ENCODE peak calls at places on chromosomes 4 and X, in nine cellular contexts. L is tibial artery, G is fibroblast of mammary gland, U is left ventricle myocardium inferior, A is PC-3, V is OCI-LY7, I is RWPE1, M is BJ, D is nephron progenitor cell. C is an unnamed sample.

GRCh38 chr4:38449506-38450174 is 214.4 kb upstream of the KLF3 start:
- DNase-seq in G (peak), L (no peak), D (no peak), I (no peak), M (no peak), V (no peak), U (no peak), A (no peak), C (no peak)

GRCh38 chr4:40991908-40992307 is 222.4 kb downstream of the APBB2 start:
- DNase-seq in A (no peak), G (no peak), V (peak), U (no peak), M (no peak), L (no peak), I (no peak), D (no peak), C (no peak)

GRCh38 chr4:3204021-3204431 is 44.9 kb upstream of the MSANTD1 start:
- DNase-seq in L (peak), G (peak), D (no peak), A (no peak), I (no peak), M (peak), V (no peak), U (no peak), C (no peak)

GRCh38 chr4:134533068-134533467 is 331.5 kb upstream of the PABPC4L start:
- DNase-seq in V (no peak), D (no peak), U (no peak), M (no peak), I (no peak), G (no peak), L (no peak), A (no peak), C (no peak)

GRCh38 chrX:106177106-106177981 is 9.2 kb downstream of the PWWP3B start:
- DNase-seq in L (no peak), U (peak), M (no peak), A (no peak), I (no peak), D (peak), G (peak), V (no peak), C (no peak)

GRCh38 chr4:14168919-14169318 is 541.4 kb upstream of the BOD1L1 start:
- DNase-seq in L (no peak), G (peak), M (peak), D (no peak), U (peak), I (peak), A (peak), V (no peak), C (no peak)

GRCh38 chr4:2954358-2955185 is 8.6 kb downstream of the NOP14 start:
- DNase-seq in I (no peak), L (no peak), V (peak), D (no peak), A (no peak), U (no peak), M (no peak), G (no peak), C (no peak)

GRCh38 chrX:106802063-106802387 is 448 bp upstream of the TBC1D8B start:
- DNase-seq in L (no peak), G (no peak), D (no peak), A (no peak), V (no peak), M (no peak), U (no peak), I (peak), C (no peak)

GRCh38 chr4:77062856-77063255 is 12.9 kb downstream of the CCNI start:
- DNase-seq in V (no peak), A (no peak), G (no peak), U (no peak), D (no peak), M (no peak), I (no peak), L (no peak), C (no peak)

GRCh38 chr4:129998436-129999150 is 902.6 kb downstream of the C4orf33 start:
- DNase-seq in G (no peak), V (no peak), I (no peak), M (no peak), D (no peak), L (no peak), A (no peak), U (no peak), C (no peak)

GRCh38 chr4:179597301-179597700 is 2155.1 kb upstream of the AGA start:
- DNase-seq in A (no peak), M (no peak), G (no peak), L (no peak), D (no peak), U (no peak), I (no peak), V (no peak), C (no peak)

GRCh38 chr4:118845552-118846065 is 9.7 kb upstream of the SEC24D start:
- DNase-seq in I (no peak), U (no peak), M (no peak), L (no peak), V (no peak), D (no peak), G (no peak), A (no peak), C (no peak)

GRCh38 chr4:55124337-55125076 is 888 bp downstream of the KDR start:
- DNase-seq in G (peak), M (no peak), V (no peak), U (peak), A (no peak), L (no peak), D (peak), I (no peak), C (no peak)

GRCh38 chrX:54950730-54951375 is 30.2 kb downstream of the TRO start:
- DNase-seq in L (no peak), U (no peak), V (no peak), I (no peak), A (no peak), G (no peak), D (no peak), M (no peak), C (no peak)

GRCh38 chr4:38804654-38805295 is at the start of gene TLR1:
- DNase-seq in U (no peak), D (no peak), I (peak), A (peak), M (no peak), L (no peak), G (peak), V (peak), C (no peak)

GRCh38 chr4:9143421-9144080 is 26.7 kb upstream of the FAM90A26 start:
- DNase-seq in I (no peak), M (no peak), A (no peak), D (no peak), V (no peak), U (no peak), L (no peak), G (no peak), C (no peak)

GRCh38 chr4:18882468-18882867 is 860.9 kb upstream of the LCORL start:
- DNase-seq in U (no peak), G (peak), L (no peak), I (peak), A (peak), V (no peak), D (no peak), M (peak), C (no peak)

GRCh38 chr4:94714761-94715160 is 43.0 kb upstream of the BMPR1B start:
- DNase-seq in G (peak), L (no peak), V (no peak), M (peak), A (no peak), D (no peak), I (no peak), U (no peak), C (no peak)

GRCh38 chr4:10179957-10180602 is 63.5 kb upstream of the WDR1 start:
- DNase-seq in V (no peak), A (no peak), M (peak), G (no peak), D (no peak), L (no peak), U (no peak), I (no peak), C (no peak)

GRCh38 chr4:122309988-122310626 is 68.7 kb upstream of the ADAD1 start:
- DNase-seq in M (no peak), V (peak), G (peak), U (no peak), L (no peak), D (no peak), A (peak), I (no peak), C (no peak)

GRCh38 chr4:184583738-184584502 is 65.3 kb downstream of the CASP3 start:
- DNase-seq in L (no peak), G (no peak), M (no peak), D (no peak), U (no peak), V (peak), A (no peak), I (no peak), C (no peak)

GRCh38 chrX:11381464-11381863 is 88.3 kb downstream of the AMELX start:
- DNase-seq in U (no peak), D (peak), V (peak), I (peak), M (no peak), A (peak), G (peak), L (peak), C (peak)

GRCh38 chrX:12423346-12423745 is 285.1 kb downstream of the FRMPD4 start:
- DNase-seq in A (no peak), U (no peak), G (no peak), M (no peak), I (no peak), D (no peak), V (no peak), L (no peak), C (no peak)

GRCh38 chrX:148691456-148691855 is 191.0 kb downstream of the AFF2 start:
- DNase-seq in L (no peak), U (no peak), D (no peak), M (no peak), G (no peak), A (no peak), I (no peak), V (no peak), C (no peak)

GRCh38 chr4:72374156-72374555 is 194.9 kb downstream of the ADAMTS3 start:
- DNase-seq in M (no peak), U (no peak), D (no peak), I (no peak), G (no peak), V (no peak), L (no peak), A (no peak), C (no peak)

GRCh38 chrX:70134116-70134477 is 850 bp downstream of the IGBP1 start:
- DNase-seq in D (peak), A (peak), V (no peak), M (no peak), I (peak), U (no peak), L (no peak), G (peak), C (peak)

GRCh38 chr4:144582975-144583374 is 63.0 kb upstream of the HHIP start:
- DNase-seq in A (peak), M (no peak), G (peak), D (no peak), U (no peak), L (no peak), V (no peak), I (no peak), C (no peak)

GRCh38 chr4:159283697-159284492 is 181.0 kb downstream of the RAPGEF2 start:
- DNase-seq in G (peak), M (peak), A (peak), U (no peak), L (no peak), I (peak), D (no peak), V (no peak), C (no peak)

GRCh38 chrX:19846995-19847790 is 40.2 kb downstream of the SH3KBP1 start:
- DNase-seq in V (no peak), G (peak), M (peak), U (peak), D (no peak), L (no peak), A (peak), I (peak), C (no peak)

GRCh38 chr4:89599026-89599425 is 237.9 kb downstream of the SNCA start:
- DNase-seq in L (no peak), I (no peak), U (no peak), A (no peak), M (peak), G (peak), D (no peak), V (no peak), C (no peak)

GRCh38 chr4:63851496-63851895 is 557.8 kb downstream of the TECRL start:
- DNase-seq in A (peak), G (no peak), L (no peak), M (no peak), D (no peak), U (no peak), I (no peak), V (no peak), C (no peak)
- TF ChIP-seq CTCF in A (no peak), G (no peak), L (no peak), M (no peak), D (no peak), U (no peak), I (no peak), V (no peak), C (no peak)

GRCh38 chr4:151786158-151786495 is 25.3 kb upstream of the GATB start:
- DNase-seq in L (no peak), A (no peak), V (no peak), G (no peak), D (no peak), U (no peak), I (no peak), M (no peak), C (no peak)
- TF ChIP-seq CTCF in L (no peak), A (no peak), V (no peak), G (no peak), D (no peak), U (no peak), I (no peak), M (no peak), C (no peak)

DNA sequence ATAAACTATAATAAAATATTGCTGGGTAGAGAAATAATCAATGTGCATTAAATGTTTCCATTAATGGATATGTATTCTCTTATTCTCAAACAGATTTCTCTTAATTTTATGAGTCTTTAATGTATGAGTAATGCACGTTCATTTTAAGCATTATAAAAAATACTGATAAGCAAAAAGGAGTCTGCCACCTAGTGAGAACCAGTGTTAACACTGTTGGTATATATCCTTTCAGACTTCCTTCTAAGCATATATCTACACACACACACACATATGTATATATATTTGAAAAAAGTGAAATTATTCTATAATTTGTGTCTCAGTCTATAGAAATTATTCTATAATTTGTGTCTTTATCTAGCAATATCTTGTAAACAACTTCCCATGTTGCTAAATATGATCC is 49.9 kb upstream of the MTMR1 start:
- DNase-seq in U (no peak), V (no peak), D (no peak), G (peak), A (peak), I (peak), M (no peak), L (no peak), C (no peak)
- TF ChIP-seq CTCF in U (no peak), V (peak), D (no peak), G (peak), A (peak), I (no peak), M (no peak), L (no peak), C (no peak)

DNA sequence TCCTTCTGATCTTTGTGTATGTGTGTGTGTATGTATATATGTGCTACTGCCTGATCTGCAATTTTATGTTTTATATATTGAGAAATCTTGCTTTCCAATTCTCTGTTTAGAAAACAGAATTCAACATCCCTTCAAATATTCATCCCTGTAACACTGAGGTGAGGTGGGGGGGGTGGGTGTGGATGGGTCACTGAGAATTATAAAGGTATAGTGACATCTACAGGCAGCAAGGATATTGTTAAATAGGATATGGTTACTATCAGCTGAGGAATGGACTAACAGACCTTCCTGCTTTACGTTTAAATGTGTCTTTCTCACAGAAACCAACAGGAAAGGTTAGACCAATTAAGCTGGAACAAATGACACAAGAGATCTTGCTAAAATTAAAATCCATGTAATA is 19.0 kb upstream of the MAGEB2 start:
- DNase-seq in U (no peak), M (no peak), I (peak), D (no peak), A (peak), L (no peak), V (peak), G (no peak), C (no peak)
- TF ChIP-seq CTCF in U (no peak), M (peak), I (no peak), D (peak), A (peak), L (no peak), V (peak), G (no peak), C (no peak)

GRCh38 chr4:178577933-178578332 is 1135.7 kb upstream of the AGA start:
- DNase-seq in D (no peak), G (no peak), U (no peak), V (peak), L (no peak), I (no peak), M (no peak), A (peak), C (no peak)
- TF ChIP-seq CTCF in D (peak), G (no peak), U (no peak), V (peak), L (no peak), I (no peak), M (no peak), A (peak), C (no peak)

DNA sequence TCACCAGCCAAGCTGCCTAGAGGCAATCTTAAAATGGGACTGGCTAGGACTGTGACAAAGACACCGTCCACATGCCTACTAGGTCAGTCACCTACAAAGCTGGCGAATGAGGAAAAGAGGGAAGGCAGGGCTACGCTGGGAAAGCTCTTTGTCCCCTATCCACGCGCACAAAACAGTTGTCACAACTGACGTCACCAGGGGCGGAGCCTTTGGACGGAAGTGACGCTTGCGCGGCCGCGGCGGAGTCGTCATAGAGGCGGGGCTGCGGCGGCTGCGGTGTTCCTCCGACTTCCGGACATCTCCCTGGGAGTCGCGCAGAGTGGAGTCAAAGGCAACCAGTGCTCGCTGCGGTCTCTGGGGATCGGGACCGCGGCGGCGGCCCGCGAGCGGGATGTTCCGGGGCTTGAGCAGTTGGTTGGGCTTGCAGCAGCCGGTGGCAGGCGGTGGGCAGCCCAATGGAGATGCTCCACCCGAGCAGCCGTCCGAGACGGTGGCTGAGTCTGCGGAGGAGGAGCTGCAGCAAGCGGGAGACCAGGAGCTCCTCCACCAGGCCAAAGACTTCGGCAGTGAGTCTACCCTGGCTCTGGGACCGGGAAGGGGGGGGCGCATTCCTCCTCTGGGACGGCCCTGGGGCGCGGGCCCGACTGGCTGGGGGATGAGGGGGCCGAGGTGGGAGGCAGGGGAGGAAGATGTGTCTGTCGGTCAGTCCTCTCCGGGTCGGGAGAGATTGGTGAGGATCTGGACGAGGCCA is at the start of gene SYAP1:
- DNase-seq in G (peak), I (peak), A (peak), U (peak), V (peak), L (peak), D (peak), M (peak), C (peak)
- TF ChIP-seq CTCF in G (no peak), I (no peak), A (no peak), U (no peak), V (no peak), L (no peak), D (no peak), M (no peak), C (no peak)

GRCh38 chr4:154626793-154627484 is 14.5 kb upstream of the FGG start:
- DNase-seq in U (peak), I (peak), M (no peak), A (peak), V (peak), L (no peak), G (peak), D (peak), C (peak)
- TF ChIP-seq CTCF in U (peak), I (peak), M (peak), A (peak), V (peak), L (peak), G (peak), D (peak), C (peak)

GRCh38 chr4:24089831-24090531 is 200.1 kb upstream of the PPARGC1A start:
- DNase-seq in M (no peak), V (no peak), I (no peak), G (peak), A (peak), D (no peak), L (no peak), U (no peak), C (no peak)
- TF ChIP-seq CTCF in M (no peak), V (no peak), I (no peak), G (peak), A (no peak), D (no peak), L (no peak), U (no peak), C (no peak)

GRCh38 chrX:15973299-15973698 is 118.7 kb upstream of the AP1S2 start:
- DNase-seq in M (no peak), A (peak), D (no peak), I (peak), V (peak), L (no peak), U (no peak), G (peak), C (peak)
- TF ChIP-seq CTCF in M (peak), A (peak), D (peak), I (no peak), V (peak), L (no peak), U (peak), G (peak), C (no peak)

DNA sequence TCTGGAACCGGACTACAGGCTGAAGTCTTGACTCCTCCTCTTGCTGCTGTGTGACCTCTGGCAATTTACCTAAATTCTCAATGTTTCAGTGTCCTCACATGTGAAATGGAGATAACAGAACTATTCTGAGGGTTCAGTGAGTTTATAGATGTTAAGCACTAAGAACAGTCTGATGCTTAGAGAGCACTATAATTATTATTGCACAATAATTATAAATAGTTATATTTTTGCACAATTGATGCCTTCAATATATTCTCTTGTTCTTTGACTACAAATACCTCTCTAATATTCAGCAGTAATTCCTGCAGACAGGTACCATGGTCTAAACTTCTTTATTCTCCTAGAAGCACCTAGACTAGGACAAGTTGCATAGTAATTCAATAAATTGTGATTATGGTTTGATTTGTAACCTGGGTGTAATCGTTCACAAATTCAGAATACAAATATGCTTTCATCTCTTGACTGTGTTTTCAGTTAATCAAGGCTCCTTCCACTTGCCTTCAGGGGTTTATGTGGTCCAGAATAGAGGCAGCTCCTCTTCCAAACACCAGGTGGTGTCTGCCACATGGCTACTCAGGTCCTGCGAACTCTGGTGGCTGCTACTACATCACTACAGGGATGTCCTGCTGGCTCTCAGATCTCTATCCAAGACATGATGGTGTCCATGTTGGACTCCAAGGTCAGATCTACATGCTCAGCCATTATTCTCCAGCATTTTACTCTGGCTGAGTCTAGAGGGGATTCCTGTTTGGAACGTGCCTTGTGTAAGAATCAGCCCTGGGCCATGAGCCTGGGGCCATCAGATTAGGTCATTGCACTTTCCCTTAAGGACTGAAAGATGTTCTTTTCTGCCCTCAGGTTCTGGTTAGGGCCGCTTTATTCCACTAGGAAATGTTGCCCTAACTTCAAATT is 103.4 kb downstream of the QRFPR start:
- DNase-seq in D (peak), A (peak), V (peak), L (no peak), U (no peak), G (peak), I (peak), M (no peak), C (peak)
- TF ChIP-seq CTCF in D (peak), A (peak), V (peak), L (no peak), U (peak), G (peak), I (no peak), M (no peak), C (peak)